ENCODE peak calls at places on chromosomes 16 and 17, in five cellular contexts. One of them, this sample, is unnamed.

GRCh38 chr17:7748098-7748775 is 30.7 kb downstream of the DNAH2 start:
- DNase-seq in HTR-8/SVneo: no peak
- DNase-seq in esophagus squamous epithelium: no peak
- DNase-seq in CD8-positive, alpha-beta T cell: no peak
- DNase-seq in mucosa of gallbladder: peak; percentile 13
- DNase-seq in this sample: no peak

GRCh38 chr17:73514146-73514863 is 129.9 kb downstream of the SDK2 start:
- DNase-seq in HTR-8/SVneo: no peak
- DNase-seq in esophagus squamous epithelium: no peak
- DNase-seq in CD8-positive, alpha-beta T cell: no peak
- DNase-seq in mucosa of gallbladder: no peak
- DNase-seq in this sample: no peak

GRCh38 chr16:57303910-57304168 is 19.4 kb upstream of the PLLP start:
- DNase-seq in HTR-8/SVneo: no peak
- DNase-seq in esophagus squamous epithelium: no peak
- DNase-seq in CD8-positive, alpha-beta T cell: no peak
- DNase-seq in mucosa of gallbladder: no peak
- DNase-seq in this sample: no peak

GRCh38 chr16:12613131-12613991 is 190.3 kb downstream of the CPPED1 start:
- DNase-seq in HTR-8/SVneo: no peak
- DNase-seq in esophagus squamous epithelium: no peak
- DNase-seq in CD8-positive, alpha-beta T cell: no peak
- DNase-seq in mucosa of gallbladder: peak; percentile 23
- DNase-seq in this sample: peak; percentile 94

GRCh38 chr16:81695431-81695890 is 83.6 kb upstream of the PLCG2 start:
- DNase-seq in HTR-8/SVneo: no peak
- DNase-seq in esophagus squamous epithelium: no peak
- DNase-seq in CD8-positive, alpha-beta T cell: no peak
- DNase-seq in mucosa of gallbladder: no peak
- DNase-seq in this sample: no peak

GRCh38 chr17:39081851-39082250 is 69.6 kb downstream of the PLXDC1 start:
- DNase-seq in HTR-8/SVneo: no peak
- DNase-seq in esophagus squamous epithelium: no peak
- DNase-seq in CD8-positive, alpha-beta T cell: no peak
- DNase-seq in mucosa of gallbladder: no peak
- DNase-seq in this sample: no peak

GRCh38 chr16:77881355-77882003 is 93.1 kb downstream of the VAT1L start:
- DNase-seq in HTR-8/SVneo: no peak
- DNase-seq in esophagus squamous epithelium: no peak
- DNase-seq in CD8-positive, alpha-beta T cell: no peak
- DNase-seq in mucosa of gallbladder: no peak
- DNase-seq in this sample: no peak

GRCh38 chr17:82477934-82478333 is 19.4 kb downstream of the NARF start:
- DNase-seq in HTR-8/SVneo: no peak
- DNase-seq in esophagus squamous epithelium: no peak
- DNase-seq in CD8-positive, alpha-beta T cell: no peak
- DNase-seq in mucosa of gallbladder: no peak
- DNase-seq in this sample: no peak

GRCh38 chr16:11205754-11206459 is 50.1 kb downstream of the SOCS1 start:
- DNase-seq in HTR-8/SVneo: no peak
- DNase-seq in esophagus squamous epithelium: no peak
- DNase-seq in CD8-positive, alpha-beta T cell: no peak
- DNase-seq in mucosa of gallbladder: no peak
- DNase-seq in this sample: no peak

GRCh38 chr16:88449267-88449561 is 3.9 kb upstream of the ZFPM1 start:
- DNase-seq in HTR-8/SVneo: no peak
- DNase-seq in esophagus squamous epithelium: no peak
- DNase-seq in CD8-positive, alpha-beta T cell: no peak
- DNase-seq in mucosa of gallbladder: no peak
- DNase-seq in this sample: no peak

GRCh38 chr16:13510425-13511151 is 409.4 kb upstream of the ERCC4 start:
- DNase-seq in HTR-8/SVneo: no peak
- DNase-seq in esophagus squamous epithelium: no peak
- DNase-seq in CD8-positive, alpha-beta T cell: no peak
- DNase-seq in mucosa of gallbladder: no peak
- DNase-seq in this sample: no peak

GRCh38 chr16:30786115-30786935 is 680 bp downstream of the ZNF629 start:
- DNase-seq in HTR-8/SVneo: peak; percentile 58
- DNase-seq in esophagus squamous epithelium: no peak
- DNase-seq in CD8-positive, alpha-beta T cell: no peak
- DNase-seq in mucosa of gallbladder: no peak
- DNase-seq in this sample: peak; percentile 73

GRCh38 chr16:10502766-10503165 is 77.6 kb downstream of the EMP2 start:
- DNase-seq in HTR-8/SVneo: no peak
- DNase-seq in esophagus squamous epithelium: no peak
- DNase-seq in CD8-positive, alpha-beta T cell: no peak
- DNase-seq in mucosa of gallbladder: no peak
- DNase-seq in this sample: no peak

This sample was measured in ACHN.